ENCODE peak calls at places on chromosomes 16 and 17, in ten cellular contexts. S is left cardiac atrium; H is activated T-helper 9 cell treated with anti-CD3 and anti-CD28 coated beads, Interleukin-2, amount 50 U/mL, for 16 hours; D is NCI-H1092; Y is HL-60; V is AG08396; Z is stimulated activated CD8-positive, alpha-beta memory T cell treated with anti-CD3 and anti-CD28 coated beads, Interleukin-2, amount 100 ng/mL, for 48 hours; X is stomach; Q is activated CD4-positive, alpha-beta T cell treated with anti-CD3 and anti-CD28 coated beads, Interleukin-2, amount 50 U/mL, for 1 hour; T is H9. W is an unnamed sample.
A peak's percentile ranks its signal among the peaks of the same experiment; 100 is the strongest.

GRCh38 chr17:60524463-60525346 is 1.3 kb downstream of the APPBP2 start:
- DNase-seq in S (no peak), H (no peak), D (no peak), Y (no peak), V (no peak), Z (no peak), X (no peak), Q (no peak), T (no peak), W (no peak)

GRCh38 chr16:2966043-2966802 is 2.1 kb downstream of the KREMEN2 start:
- DNase-seq in S (no peak), H (no peak), D (no peak), Y (no peak), V (no peak), Z (no peak), X (no peak), Q (no peak), T (peak; percentile 32), W (no peak)

GRCh38 chr16:8676737-8677375 is 2.4 kb downstream of the ABAT start:
- DNase-seq in S (no peak), H (no peak), D (no peak), Y (no peak), V (no peak), Z (no peak), X (no peak), Q (no peak), T (no peak), W (no peak)

GRCh38 chr17:49497147-49498036 is 2.3 kb downstream of the NGFR start:
- DNase-seq in S (peak; percentile 65), H (no peak), D (no peak), Y (no peak), V (peak; percentile 52), Z (no peak), X (no peak), Q (peak; percentile 16), T (peak; percentile 87), W (no peak)

GRCh38 chr16:88977028-88977844 is at the start of gene CBFA2T3:
- DNase-seq in S (peak; percentile 80), H (no peak), D (no peak), Y (peak; percentile 75), V (no peak), Z (no peak), X (peak; percentile 56), Q (no peak), T (no peak), W (peak; percentile 70)

GRCh38 chr16:62665269-62665668 is 629.0 kb upstream of the CDH8 start:
- DNase-seq in S (no peak), H (no peak), D (no peak), Y (no peak), V (no peak), Z (no peak), X (no peak), Q (no peak), T (peak; percentile 80), W (no peak)

GRCh38 chr17:13770702-13771101 is 169.0 kb upstream of the HS3ST3A1 start:
- DNase-seq in S (no peak), H (no peak), D (no peak), Y (no peak), V (no peak), Z (no peak), X (no peak), Q (no peak), T (no peak), W (no peak)

GRCh38 chr17:38942641-38943040 is 17.2 kb downstream of the LASP1NB start:
- DNase-seq in S (no peak), H (no peak), D (no peak), Y (no peak), V (no peak), Z (no peak), X (no peak), Q (no peak), T (no peak), W (no peak)

GRCh38 chr16:56753410-56753809 is 23.5 kb downstream of the NUP93 start:
- DNase-seq in S (no peak), H (no peak), D (no peak), Y (no peak), V (no peak), Z (no peak), X (no peak), Q (no peak), T (no peak), W (no peak)

GRCh38 chr16:78770353-78771091 is 671.1 kb downstream of the WWOX start:
- DNase-seq in S (peak; percentile 79), H (peak; percentile 75), D (peak; percentile 59), Y (peak; percentile 26), V (peak; percentile 12), Z (peak; percentile 82), X (peak; percentile 78), Q (peak; percentile 82), T (peak; percentile 89), W (peak; percentile 91)

GRCh38 chr17:73637866-73638265 is 6.4 kb downstream of the SDK2 start:
- DNase-seq in S (no peak), H (no peak), D (no peak), Y (no peak), V (no peak), Z (no peak), X (peak; percentile 23), Q (no peak), T (no peak), W (no peak)

GRCh38 chr17:32117399-32117798 is 24.9 kb upstream of the RHOT1 start:
- DNase-seq in S (no peak), H (no peak), D (no peak), Y (no peak), V (no peak), Z (no peak), X (peak; percentile 24), Q (no peak), T (no peak), W (no peak)

GRCh38 chr17:12967962-12968361 is 49.9 kb downstream of the ELAC2 start:
- DNase-seq in S (no peak), H (no peak), D (no peak), Y (no peak), V (no peak), Z (no peak), X (no peak), Q (no peak), T (no peak), W (no peak)

GRCh38 chr17:14525551-14526455 is 224.9 kb downstream of the HS3ST3B1 start:
- DNase-seq in S (no peak), H (no peak), D (no peak), Y (no peak), V (no peak), Z (no peak), X (no peak), Q (no peak), T (peak; percentile 82), W (no peak)

GRCh38 chr16:88754912-88755744 is 29.9 kb downstream of the PIEZO1 start:
- DNase-seq in S (no peak), H (no peak), D (no peak), Y (no peak), V (peak; percentile 93), Z (no peak), X (no peak), Q (no peak), T (peak; percentile 81), W (no peak)

GRCh38 chr16:89295071-89295900 is 77.8 kb downstream of the ZNF778 start:
- DNase-seq in S (no peak), H (no peak), D (no peak), Y (no peak), V (no peak), Z (no peak), X (no peak), Q (no peak), T (no peak), W (no peak)

GRCh38 chr17:56011406-56012131 is 141.7 kb upstream of the ANKFN1 start:
- DNase-seq in S (no peak), H (no peak), D (no peak), Y (no peak), V (no peak), Z (no peak), X (no peak), Q (no peak), T (no peak), W (no peak)

GRCh38 chr16:85172465-85173071 is 60.3 kb upstream of the CIBAR2 start:
- DNase-seq in S (no peak), H (no peak), D (peak; percentile 69), Y (no peak), V (peak; percentile 60), Z (no peak), X (no peak), Q (no peak), T (peak; percentile 70), W (no peak)

GRCh38 chr16:30567160-30567990 is 4.1 kb downstream of the ZNF688 start:
- DNase-seq in S (no peak), H (peak; percentile 65), D (no peak), Y (no peak), V (no peak), Z (no peak), X (no peak), Q (peak; percentile 41), T (no peak), W (peak; percentile 31)

GRCh38 chr17:74037320-74037719 is 166.2 kb upstream of the RPL38 start:
- DNase-seq in S (peak; percentile 58), H (no peak), D (no peak), Y (no peak), V (no peak), Z (no peak), X (no peak), Q (no peak), T (no peak), W (no peak)

GRCh38 chr16:15970202-15970601 is 20.8 kb downstream of the ABCC1 start:
- DNase-seq in S (no peak), H (no peak), D (no peak), Y (no peak), V (no peak), Z (no peak), X (no peak), Q (no peak), T (peak; percentile 93), W (no peak)

GRCh38 chr17:80465316-80465974 is 11.0 kb downstream of the NPTX1 start:
- DNase-seq in S (no peak), H (no peak), D (peak; percentile 11), Y (no peak), V (no peak), Z (no peak), X (no peak), Q (no peak), T (no peak), W (no peak)

GRCh38 chr17:27282054-27282501 is 11.8 kb upstream of the WSB1 start:
- DNase-seq in S (no peak), H (no peak), D (no peak), Y (peak; percentile 72), V (no peak), Z (no peak), X (no peak), Q (no peak), T (no peak), W (no peak)

GRCh38 chr17:39653662-39654331 is 11.4 kb upstream of the TCAP start:
- DNase-seq in S (peak; percentile 67), H (peak; percentile 65), D (peak; percentile 50), Y (peak; percentile 59), V (peak; percentile 89), Z (peak; percentile 78), X (peak; percentile 76), Q (peak; percentile 82), T (peak; percentile 90), W (peak; percentile 89)

GRCh38 chr16:89064606-89065444 is 28.8 kb upstream of the ACSF3 start:
- DNase-seq in S (no peak), H (no peak), D (no peak), Y (no peak), V (no peak), Z (no peak), X (no peak), Q (no peak), T (no peak), W (no peak)

GRCh38 chr17:80504671-80505413 is 28.4 kb upstream of the NPTX1 start:
- DNase-seq in S (no peak), H (no peak), D (no peak), Y (no peak), V (peak; percentile 49), Z (no peak), X (no peak), Q (no peak), T (no peak), W (no peak)

GRCh38 chr17:74089869-74090464 is 113.5 kb upstream of the RPL38 start:
- DNase-seq in S (no peak), H (no peak), D (peak; percentile 60), Y (peak; percentile 28), V (no peak), Z (peak; percentile 62), X (peak; percentile 52), Q (peak; percentile 19), T (peak; percentile 95), W (peak; percentile 70)

GRCh38 chr16:50812876-50813466 is 71.1 kb downstream of the CYLD start:
- DNase-seq in S (no peak), H (no peak), D (no peak), Y (no peak), V (no peak), Z (no peak), X (no peak), Q (no peak), T (no peak), W (no peak)

W was measured in mucosa of descending colon.